ENCODE peak calls at places on chromosomes 4 and X, in seven cellular contexts. J is HCT116, N is fibroblast of lung, L is IMR-90, R is left ventricle myocardium inferior, P is GM23338, V is lung. F is an unnamed sample.

GRCh38 chrX:35733879-35734278 is 64.3 kb upstream of the MAGEB16 start:
- DNase-seq in J (no peak), V (no peak), P (no peak), N (no peak), R (no peak), L (no peak), F (no peak)

GRCh38 chrX:135185795-135186443 is 14.7 kb upstream of the CT55 start:
- DNase-seq in J (peak), L (peak), N (peak), V (peak), P (peak), R (no peak), F (no peak)

GRCh38 chrX:121479406-121479805 is 432.0 kb downstream of the GLUD2 start:
- DNase-seq in P (peak), V (no peak), R (no peak), N (no peak), J (no peak), L (no peak), F (no peak)

GRCh38 chr4:151129801-151130200 is 30.4 kb downstream of the RPS3A start:
- DNase-seq in J (no peak), R (no peak), V (no peak), P (no peak), N (no peak), L (peak), F (no peak)

GRCh38 chr4:120703908-120704307 is 218.6 kb downstream of the PRDM5 start:
- DNase-seq in V (no peak), R (no peak), N (no peak), L (no peak), J (no peak), P (no peak), F (no peak)

GRCh38 chr4:26030780-26031179 is 116.8 kb downstream of the SMIM20 start:
- DNase-seq in N (no peak), V (no peak), J (no peak), R (no peak), L (no peak), P (no peak), F (no peak)

GRCh38 chrX:37509349-37509748 is 62.1 kb upstream of the LANCL3 start:
- DNase-seq in J (no peak), N (no peak), P (peak), R (no peak), V (no peak), L (no peak), F (no peak)

GRCh38 chr4:77714514-77714913 is 104.7 kb downstream of the CNOT6L start:
- DNase-seq in R (no peak), L (no peak), N (no peak), P (no peak), J (no peak), V (no peak), F (no peak)

GRCh38 chr4:169724251-169724650 is 33.5 kb downstream of the HPF1 start:
- DNase-seq in R (no peak), J (no peak), N (peak), L (peak), V (no peak), P (peak), F (no peak)

GRCh38 chr4:43835869-43836268 is 612.7 kb downstream of the KCTD8 start:
- DNase-seq in P (no peak), N (no peak), V (no peak), J (no peak), R (no peak), L (no peak), F (no peak)

GRCh38 chr4:2244947-2245786 is 3.2 kb upstream of the HAUS3 start:
- DNase-seq in N (no peak), J (no peak), P (peak), L (no peak), V (no peak), R (peak), F (no peak)

GRCh38 chr4:13541176-13541604 is 3.1 kb downstream of the NKX3-2 start:
- DNase-seq in J (no peak), R (no peak), P (no peak), L (no peak), N (no peak), V (no peak), F (no peak)

GRCh38 chrX:56817179-56817578 is 88.1 kb downstream of the NBDY start:
- DNase-seq in L (no peak), V (no peak), P (no peak), J (no peak), R (no peak), N (no peak), F (no peak)

GRCh38 chr4:155900402-155900801 is 3.1 kb upstream of the TDO2 start:
- DNase-seq in R (no peak), L (peak), J (no peak), P (peak), V (no peak), N (peak), F (no peak)

GRCh38 chr4:154618708-154619315 is 6.4 kb upstream of the FGG start:
- DNase-seq in V (peak), N (peak), P (peak), L (peak), J (peak), R (no peak), F (no peak)

GRCh38 chr4:7451800-7452199 is 17.1 kb upstream of the PSAPL1 start:
- DNase-seq in R (no peak), P (no peak), L (no peak), N (no peak), V (no peak), J (no peak), F (no peak)

GRCh38 chrX:45351478-45351877 is 150.8 kb upstream of the DIPK2B start:
- DNase-seq in V (no peak), N (peak), P (no peak), L (peak), J (no peak), R (no peak), F (no peak)

GRCh38 chr4:63080929-63081328 is 1328.3 kb downstream of the TECRL start:
- DNase-seq in R (no peak), V (no peak), J (no peak), N (no peak), P (no peak), L (no peak), F (no peak)

GRCh38 chr4:110164251-110164650 is 34.2 kb downstream of the ELOVL6 start:
- DNase-seq in P (no peak), L (peak), J (no peak), R (no peak), V (no peak), N (peak), F (no peak)

GRCh38 chr4:185865901-185866328 is 53.9 kb upstream of the SORBS2 start:
- DNase-seq in V (no peak), R (peak), L (peak), J (no peak), P (peak), N (peak), F (no peak)

GRCh38 chrX:67636532-67636931 is 92.7 kb downstream of the AR start:
- DNase-seq in L (no peak), R (no peak), V (no peak), N (peak), P (peak), J (no peak), F (no peak)

GRCh38 chr4:10502717-10503116 is 45.5 kb upstream of the ZNF518B start:
- DNase-seq in L (no peak), J (no peak), V (no peak), N (no peak), P (no peak), R (no peak), F (no peak)

GRCh38 chr4:160826339-160826679 is 1337.5 kb downstream of the FSTL5 start:
- DNase-seq in N (no peak), R (no peak), J (no peak), P (no peak), L (no peak), V (no peak), F (no peak)

GRCh38 chr4:161189286-161190134 is 974.3 kb downstream of the FSTL5 start:
- DNase-seq in P (peak), L (no peak), V (no peak), R (no peak), J (no peak), N (peak), F (no peak)

GRCh38 chr4:164383187-164384181 is 370.4 kb upstream of the SMIM31 start:
- DNase-seq in R (no peak), N (peak), V (no peak), P (peak), L (peak), J (no peak), F (no peak)

GRCh38 chr4:168451744-168452394 is 28.4 kb downstream of the DDX60L start:
- DNase-seq in N (peak), P (no peak), V (no peak), R (no peak), L (peak), J (peak), F (no peak)

GRCh38 chr4:101037249-101037648 is 310.1 kb downstream of the PPP3CA start:
- DNase-seq in V (no peak), R (no peak), N (peak), P (no peak), J (peak), L (no peak), F (no peak)

GRCh38 chr4:26325191-26325590 is 4.4 kb downstream of the RBPJ start:
- DNase-seq in P (peak), V (no peak), N (peak), R (no peak), L (peak), J (peak), F (no peak)

GRCh38 chr4:120672558-120673147 is 249.9 kb downstream of the PRDM5 start:
- DNase-seq in V (no peak), R (no peak), L (no peak), J (no peak), P (peak), N (peak), F (no peak)

GRCh38 chrX:70508296-70508911 is 63.8 kb downstream of the DLG3 start:
- DNase-seq in N (peak), V (no peak), R (no peak), P (no peak), L (peak), J (no peak), F (no peak)

GRCh38 chrX:116009871-116010710 is 160.5 kb upstream of the AGTR2 start:
- DNase-seq in J (no peak), N (no peak), R (peak), V (peak), P (peak), L (no peak), F (no peak)

GRCh38 chr4:39900966-39901365 is 76.7 kb downstream of the PDS5A start:
- DNase-seq in R (no peak), J (no peak), P (no peak), L (peak), N (no peak), V (no peak), F (no peak)

GRCh38 chrX:9656871-9657270 is 108.8 kb downstream of the GPR143 start:
- DNase-seq in L (no peak), P (no peak), N (no peak), J (no peak), V (no peak), R (no peak), F (no peak)

GRCh38 chr4:69689530-69690111 is 36.6 kb upstream of the UGT2A1 start:
- DNase-seq in N (peak), V (no peak), L (peak), J (peak), R (no peak), P (peak), F (no peak)

GRCh38 chr4:170538821-170539473 is 449.2 kb upstream of the AADAT start:
- DNase-seq in L (no peak), N (no peak), J (no peak), V (no peak), R (no peak), P (no peak), F (no peak)

GRCh38 chrX:47245156-47245555 is 12.3 kb downstream of the USP11 start:
- DNase-seq in P (no peak), R (no peak), V (no peak), J (no peak), N (no peak), L (no peak), F (no peak)

GRCh38 chr4:76246025-76246424 is 5.5 kb upstream of the FAM47E start:
- DNase-seq in L (no peak), J (no peak), R (no peak), N (no peak), V (no peak), P (no peak), F (no peak)

GRCh38 chrX:108167211-108167872 is 75.8 kb downstream of the ATG4A start:
- DNase-seq in V (no peak), N (peak), L (peak), J (peak), P (no peak), R (no peak), F (no peak)

GRCh38 chrX:119981286-119982070 is 37.9 kb upstream of the NKAP start:
- DNase-seq in P (peak), L (peak), N (peak), J (peak), R (no peak), V (no peak), F (no peak)

GRCh38 chr4:3571921-3572320 is 39.7 kb upstream of the LRPAP1 start:
- DNase-seq in N (no peak), J (no peak), P (no peak), V (no peak), L (no peak), R (no peak), F (no peak)

GRCh38 chrX:64202808-64203320 is 2.6 kb downstream of the AMER1 start:
- DNase-seq in R (no peak), P (no peak), J (no peak), V (no peak), N (peak), L (peak), F (no peak)

GRCh38 chrX:64205735-64206491 is 405 bp upstream of the AMER1 start:
- DNase-seq in N (peak), P (peak), L (peak), V (peak), J (peak), R (peak), F (peak)

GRCh38 chrX:64204701-64205440 is 637 bp downstream of the AMER1 start:
- DNase-seq in P (peak), L (peak), R (peak), N (peak), J (no peak), V (peak), F (peak)

GRCh38 chrX:64205441-64205734 is at the start of gene AMER1:
- DNase-seq in R (no peak), J (no peak), L (no peak), V (no peak), P (no peak), N (no peak), F (no peak)

GRCh38 chrX:64204252-64204651 is 1.3 kb downstream of the AMER1 start:
- DNase-seq in J (no peak), R (peak), P (peak), N (peak), V (no peak), L (peak), F (peak)
- H3K4me3 ChIP-seq in J (peak), R (peak), P (peak), N (peak), V (peak), L (peak), F (peak)

GRCh38 chr4:139416073-139416673 is 37.7 kb upstream of the RAB33B start:
- DNase-seq in J (peak), L (peak), R (no peak), P (peak), N (peak), V (no peak), F (no peak)

GRCh38 chr4:139410312-139410711 is 43.6 kb upstream of the RAB33B start:
- DNase-seq in L (no peak), J (no peak), P (no peak), R (no peak), N (no peak), V (no peak), F (no peak)
- TF ChIP-seq CTCF in L (no peak), J (no peak), P (no peak), R (no peak), N (no peak), V (no peak), F (no peak)

GRCh38 chr4:80006935-80007744 is 65.9 kb downstream of the ANTXR2 start:
- DNase-seq in R (no peak), V (no peak), N (peak), P (no peak), L (peak), J (no peak), F (no peak)

GRCh38 chr4:80005863-80006262 is 67.2 kb downstream of the ANTXR2 start:
- DNase-seq in P (no peak), N (peak), V (no peak), L (peak), J (no peak), R (no peak), F (no peak)

GRCh38 chr4:80008351-80008750 is 64.7 kb downstream of the ANTXR2 start:
- DNase-seq in V (no peak), R (no peak), J (no peak), N (peak), L (no peak), P (no peak), F (no peak)

GRCh38 chr4:80008971-80009370 is 64.1 kb downstream of the ANTXR2 start:
- DNase-seq in R (no peak), V (no peak), L (no peak), N (no peak), P (no peak), J (no peak), F (no peak)

DNA sequence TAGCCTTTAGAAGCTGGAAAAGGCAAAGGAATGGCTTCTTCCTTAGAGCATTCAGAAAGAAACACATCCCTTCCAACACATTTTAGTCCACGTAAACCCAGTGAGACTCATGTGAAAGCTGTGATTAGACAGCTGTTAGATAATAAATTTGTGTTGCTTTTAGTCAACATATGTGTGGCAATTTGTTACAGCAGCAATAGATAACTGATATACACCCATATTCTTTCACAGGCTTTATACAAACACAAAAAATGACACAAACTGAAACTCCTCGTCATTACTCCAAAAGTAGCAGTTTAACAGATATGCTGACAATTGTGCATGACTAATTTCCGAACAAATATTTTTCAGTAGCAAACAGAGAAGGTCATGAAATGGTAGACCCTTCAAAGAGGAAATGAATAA is 65.3 kb downstream of the ANTXR2 start:
- DNase-seq in N (peak), P (no peak), V (no peak), L (no peak), J (no peak), R (no peak), F (no peak)
- H3K27ac ChIP-seq in N (no peak), P (no peak), V (no peak), L (no peak), J (no peak), R (peak), F (no peak)

GRCh38 chr4:128427832-128428366 is 140.3 kb upstream of the PGRMC2 start:
- DNase-seq in N (peak), V (peak), P (peak), L (peak), R (no peak), J (peak), F (no peak)

GRCh38 chr4:128428397-128428796 is 140.8 kb upstream of the PGRMC2 start:
- DNase-seq in P (no peak), J (no peak), L (no peak), N (no peak), V (no peak), R (no peak), F (no peak)

DNA sequence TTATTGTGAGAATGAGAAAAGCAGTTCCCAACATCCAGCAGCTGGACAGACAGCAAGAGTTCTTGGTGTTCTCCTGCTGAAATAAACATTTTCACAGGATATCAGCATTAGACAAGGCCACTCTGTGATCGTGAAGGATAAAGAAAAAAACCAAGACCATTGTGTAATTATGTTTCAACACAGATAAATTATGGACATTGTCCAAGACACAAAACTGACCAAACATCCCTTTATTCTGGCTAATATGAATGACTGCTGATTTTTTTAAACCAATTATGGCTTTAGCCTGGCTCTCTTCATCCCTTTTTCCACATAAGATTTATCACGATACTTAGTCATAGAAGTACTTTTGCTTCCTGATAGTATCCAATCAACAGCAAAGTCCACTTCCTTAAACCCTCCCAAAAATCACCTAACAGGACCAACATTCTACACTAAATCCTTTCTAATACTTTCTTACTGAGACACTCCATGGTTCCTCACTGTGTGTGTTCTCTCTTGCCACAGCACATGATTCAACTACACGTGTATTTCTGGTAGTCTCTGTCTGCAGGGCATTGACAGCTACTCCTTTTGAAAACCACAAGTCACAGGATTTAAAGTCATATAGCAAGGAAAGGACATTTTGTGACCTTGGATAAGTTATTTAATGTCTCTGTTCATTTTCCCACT is 137.0 kb upstream of the PGRMC2 start:
- DNase-seq in N (peak), R (no peak), V (no peak), L (peak), P (no peak), J (no peak), F (no peak)
- H3K4me3 ChIP-seq in N (no peak), R (no peak), V (no peak), L (no peak), P (no peak), J (no peak), F (no peak)

GRCh38 chr4:140993350-140993749 is 139.9 kb downstream of the RNF150 start:
- DNase-seq in V (no peak), R (no peak), P (no peak), N (no peak), J (no peak), L (no peak), F (no peak)
- TF ChIP-seq CTCF in V (no peak), R (no peak), P (no peak), N (no peak), J (no peak), L (no peak), F (no peak)